ENCODE peak calls at places on chromosomes 6 and 20, in ten cellular contexts. P is heart right ventricle; R is T-helper 9 cell; A is NCI-H748 treated with DMSO at 0.1 percent for 48 hours; U is KBM-7; S is globus pallidus; W is NCI-H2171 treated with DMSO at 0.1 percent for 48 hours; M is stimulated activated CD4-positive, alpha-beta T cell treated with anti-CD3 and anti-CD28 coated beads, Interleukin-12 subunit alpha, Interleukin-12 subunit beta, amount 100 ng/mL, for 4 hours; V is effector CD4-positive, alpha-beta T cell; I is fibroblast of lung. C is an unnamed sample.

GRCh38 chr20:20603339-20603990 is 109.0 kb downstream of the RALGAPA2 start:
- DNase-seq in S (no peak), W (peak), A (peak), V (no peak), M (no peak), R (no peak), U (peak), P (no peak), I (no peak), C (no peak)

GRCh38 chr20:48606841-48607543 is 220.8 kb downstream of the PREX1 start:
- DNase-seq in A (no peak), I (no peak), P (no peak), R (no peak), S (no peak), V (no peak), W (no peak), M (no peak), U (no peak), C (no peak)

GRCh38 chr20:34290471-34290870 is 12.7 kb downstream of the AHCY start:
- DNase-seq in V (no peak), R (no peak), I (no peak), M (no peak), U (no peak), S (no peak), P (no peak), A (no peak), W (no peak), C (no peak)

GRCh38 chr6:90285611-90286381 is 10.8 kb downstream of the BACH2 start:
- DNase-seq in M (no peak), R (peak), I (peak), P (peak), S (peak), V (no peak), A (no peak), U (peak), W (peak), C (no peak)

GRCh38 chr6:20705741-20706140 is 171.5 kb downstream of the CDKAL1 start:
- DNase-seq in A (peak), R (no peak), I (no peak), U (no peak), M (no peak), W (no peak), V (no peak), P (no peak), S (no peak), C (no peak)

GRCh38 chr6:134774244-134774643 is 175.7 kb downstream of the ALDH8A1 start:
- DNase-seq in M (no peak), R (no peak), W (no peak), S (no peak), I (peak), A (no peak), U (no peak), P (no peak), V (no peak), C (no peak)

GRCh38 chr6:53439556-53439955 is 90.8 kb upstream of the ELOVL5 start:
- DNase-seq in A (no peak), W (no peak), V (no peak), U (no peak), R (no peak), M (no peak), P (no peak), S (peak), I (peak), C (no peak)

GRCh38 chr6:39029156-39030011 is 19.2 kb upstream of the GLP1R start:
- DNase-seq in P (peak), R (peak), M (peak), A (no peak), S (no peak), U (peak), W (peak), I (no peak), V (peak), C (no peak)

GRCh38 chr20:50266293-50267040 is 75.8 kb downstream of the CEBPB start:
- DNase-seq in V (no peak), S (no peak), R (no peak), P (no peak), W (no peak), A (no peak), I (no peak), U (no peak), M (no peak), C (no peak)

GRCh38 chr6:125273965-125274364 is 27.8 kb downstream of the HDDC2 start:
- DNase-seq in S (no peak), A (no peak), I (no peak), P (no peak), R (no peak), M (no peak), W (peak), V (no peak), U (no peak), C (no peak)

GRCh38 chr6:124282541-124282940 is 478.9 kb downstream of the NKAIN2 start:
- DNase-seq in S (no peak), U (no peak), W (no peak), P (no peak), I (no peak), A (no peak), M (no peak), V (no peak), R (no peak), C (no peak)

GRCh38 chr6:168049681-168050224 is 29.3 kb downstream of the FRMD1 start:
- DNase-seq in R (no peak), V (no peak), W (no peak), A (no peak), S (no peak), P (no peak), U (no peak), I (no peak), M (no peak), C (no peak)

GRCh38 chr6:26019261-26019845 is 56.8 kb downstream of the TRIM38 start:
- DNase-seq in M (no peak), R (no peak), A (no peak), W (no peak), P (no peak), U (no peak), S (no peak), V (no peak), I (no peak), C (no peak)

GRCh38 chr6:150024646-150025155 is 631 bp downstream of the RAET1L start:
- DNase-seq in P (no peak), I (no peak), V (no peak), W (no peak), R (no peak), U (no peak), S (no peak), A (no peak), M (no peak), C (no peak)